ENCODE peak calls at places on chromosomes 12 and 14, in five cellular contexts. One of them, this sample, is unnamed. For H3K79me1, the result is how much of the 10 kb centered on the place peaks cover.

GRCh38 chr12:91577586-91578539 is 395.2 kb upstream of the DCN start:
- DNase-seq in neuronal stem cell: no peak
- DNase-seq in trophoblast cell: peak
- DNase-seq in H9: no peak
- DNase-seq in H1: no peak
- DNase-seq in this sample: peak

GRCh38 chr12:28699029-28699428 is 450.0 kb upstream of the FAR2 start:
- DNase-seq in H1: no peak
- DNase-seq in neuronal stem cell: no peak
- DNase-seq in trophoblast cell: no peak
- DNase-seq in H9: no peak
- DNase-seq in this sample: no peak

GRCh38 chr12:124451016-124451415 is 116.4 kb downstream of the NCOR2 start:
- DNase-seq in trophoblast cell: no peak
- DNase-seq in H1: no peak
- DNase-seq in neuronal stem cell: no peak
- DNase-seq in H9: no peak
- DNase-seq in this sample: no peak

GRCh38 chr12:92141585-92142244 is 3.9 kb downstream of the BTG1 start:
- DNase-seq in trophoblast cell: no peak
- DNase-seq in H1: no peak
- DNase-seq in neuronal stem cell: no peak
- DNase-seq in H9: no peak
- DNase-seq in this sample: peak

GRCh38 chr12:106814649-106815048 is 40.2 kb downstream of the RIC8B start:
- DNase-seq in H9: no peak
- DNase-seq in H1: no peak
- DNase-seq in neuronal stem cell: no peak
- DNase-seq in trophoblast cell: no peak
- DNase-seq in this sample: peak

GRCh38 chr14:32991706-32992105 is 53.0 kb downstream of the NPAS3 start:
- DNase-seq in neuronal stem cell: no peak
- DNase-seq in H9: no peak
- DNase-seq in trophoblast cell: no peak
- DNase-seq in H1: no peak
- DNase-seq in this sample: no peak

GRCh38 chr12:51932218-51933076 is 19.1 kb upstream of the ACVR1B start:
- DNase-seq in trophoblast cell: no peak
- DNase-seq in neuronal stem cell: no peak
- DNase-seq in H9: no peak
- DNase-seq in H1: no peak
- DNase-seq in this sample: no peak

GRCh38 chr14:23124337-23124954 is 5.4 kb upstream of the CEBPE start:
- DNase-seq in H9: no peak
- DNase-seq in H1: no peak
- DNase-seq in trophoblast cell: no peak
- DNase-seq in neuronal stem cell: no peak
- DNase-seq in this sample: no peak

GRCh38 chr14:94173471-94173884 is 644 bp upstream of the PPP4R4 start:
- DNase-seq in neuronal stem cell: no peak
- DNase-seq in H1: no peak
- DNase-seq in H9: no peak
- DNase-seq in trophoblast cell: peak
- DNase-seq in this sample: peak

GRCh38 chr14:85165091-85165490 is 364.9 kb upstream of the FLRT2 start:
- DNase-seq in trophoblast cell: no peak
- DNase-seq in H9: no peak
- DNase-seq in H1: no peak
- DNase-seq in neuronal stem cell: no peak
- DNase-seq in this sample: no peak

GRCh38 chr12:32390572-32391219 is 8.7 kb upstream of the FGD4 start:
- DNase-seq in H9: no peak
- DNase-seq in neuronal stem cell: no peak
- DNase-seq in H1: no peak
- DNase-seq in trophoblast cell: no peak
- DNase-seq in this sample: no peak

GRCh38 chr14:22918809-22919600 is at the start of gene RBM23:
- DNase-seq in H9: peak
- DNase-seq in H1: peak
- DNase-seq in neuronal stem cell: peak
- DNase-seq in trophoblast cell: peak
- DNase-seq in this sample: peak

GRCh38 chr12:29066061-29066588 is 83.0 kb upstream of the FAR2 start:
- DNase-seq in neuronal stem cell: peak
- DNase-seq in H1: no peak
- DNase-seq in H9: no peak
- DNase-seq in trophoblast cell: peak
- DNase-seq in this sample: peak

GRCh38 chr12:57708296-57708695 is 14.4 kb downstream of the OS9 start:
- DNase-seq in neuronal stem cell: no peak
- DNase-seq in trophoblast cell: peak
- DNase-seq in H1: no peak
- DNase-seq in H9: no peak
- DNase-seq in this sample: no peak

GRCh38 chr12:57552692-57553321 is 3.0 kb downstream of the KIF5A start:
- DNase-seq in H9: no peak
- DNase-seq in H1: no peak
- DNase-seq in neuronal stem cell: no peak
- DNase-seq in trophoblast cell: no peak
- DNase-seq in this sample: peak

GRCh38 chr14:60008042-60008441 is 83.7 kb upstream of the PCNX4 start:
- DNase-seq in H9: no peak
- DNase-seq in H1: no peak
- DNase-seq in neuronal stem cell: no peak
- DNase-seq in trophoblast cell: no peak
- DNase-seq in this sample: no peak

GRCh38 chr12:89870413-89871184 is 162.0 kb upstream of the ATP2B1 start:
- DNase-seq in neuronal stem cell: no peak
- DNase-seq in H1: no peak
- DNase-seq in trophoblast cell: no peak
- DNase-seq in H9: no peak
- DNase-seq in this sample: no peak

GRCh38 chr12:28191018-28191595 is 851 bp downstream of the CCDC91 start:
- DNase-seq in H1: no peak
- DNase-seq in neuronal stem cell: no peak
- DNase-seq in trophoblast cell: peak
- DNase-seq in H9: no peak
- DNase-seq in this sample: no peak

GRCh38 chr12:103930787-103931536 is 752 bp downstream of the HSP90B1 start:
- DNase-seq in trophoblast cell: peak
- DNase-seq in H9: peak
- DNase-seq in neuronal stem cell: peak
- DNase-seq in H1: no peak
- DNase-seq in this sample: no peak

GRCh38 chr12:116397148-116397547 is 119.7 kb upstream of the MED13L start:
- DNase-seq in neuronal stem cell: no peak
- DNase-seq in trophoblast cell: peak
- DNase-seq in H9: no peak
- DNase-seq in H1: no peak
- DNase-seq in this sample: peak

GRCh38 chr12:130933269-130933995 is 20.3 kb upstream of the ADGRD1 start:
- DNase-seq in trophoblast cell: peak
- DNase-seq in neuronal stem cell: no peak
- DNase-seq in H1: no peak
- DNase-seq in H9: no peak
- DNase-seq in this sample: no peak

GRCh38 chr12:93572712-93573551 is 457 bp downstream of the SOCS2 start:
- DNase-seq in neuronal stem cell: peak
- DNase-seq in trophoblast cell: peak
- DNase-seq in H1: no peak
- DNase-seq in H9: peak
- DNase-seq in this sample: peak

GRCh38 chr12:19003987-19004619 is 125.4 kb upstream of the PLEKHA5 start:
- DNase-seq in H1: peak
- DNase-seq in H9: peak
- DNase-seq in trophoblast cell: no peak
- DNase-seq in neuronal stem cell: peak
- DNase-seq in this sample: no peak

GRCh38 chr14:34064349-34064748 is 113.5 kb upstream of the EGLN3 start:
- DNase-seq in H1: no peak
- DNase-seq in neuronal stem cell: no peak
- DNase-seq in H9: no peak
- DNase-seq in trophoblast cell: peak
- DNase-seq in this sample: no peak

GRCh38 chr14:84969501-84969900 is 560.4 kb upstream of the FLRT2 start:
- DNase-seq in trophoblast cell: no peak
- DNase-seq in H9: no peak
- DNase-seq in H1: no peak
- DNase-seq in neuronal stem cell: no peak
- DNase-seq in this sample: peak

GRCh38 chr14:99741227-99741976 is 51.8 kb upstream of the EML1 start:
- DNase-seq in H1: no peak
- DNase-seq in H9: no peak
- DNase-seq in neuronal stem cell: no peak
- DNase-seq in trophoblast cell: no peak
- DNase-seq in this sample: no peak

GRCh38 chr14:24806061-24806678 is 172.2 kb upstream of the GZMB start:
- DNase-seq in neuronal stem cell: peak
- DNase-seq in H1: peak
- DNase-seq in H9: peak
- DNase-seq in trophoblast cell: peak
- DNase-seq in this sample: peak

GRCh38 chr12:113096675-113097461 is 38.7 kb downstream of the RASAL1 start:
- DNase-seq in neuronal stem cell: no peak
- DNase-seq in H9: no peak
- DNase-seq in H1: no peak
- DNase-seq in trophoblast cell: no peak
- DNase-seq in this sample: no peak

GRCh38 chr14:93269341-93270068 is 62.4 kb downstream of the UBR7 start:
- DNase-seq in H1: no peak
- DNase-seq in H9: no peak
- DNase-seq in trophoblast cell: peak
- DNase-seq in neuronal stem cell: no peak
- DNase-seq in this sample: peak

GRCh38 chr14:54697806-54698205 is 130.9 kb downstream of the SAMD4A start:
- DNase-seq in neuronal stem cell: no peak
- DNase-seq in trophoblast cell: no peak
- DNase-seq in H9: no peak
- DNase-seq in H1: no peak
- DNase-seq in this sample: no peak

GRCh38 chr14:54700717-54701116 is 133.8 kb downstream of the SAMD4A start:
- DNase-seq in H1: no peak
- DNase-seq in neuronal stem cell: no peak
- DNase-seq in H9: no peak
- DNase-seq in trophoblast cell: no peak
- DNase-seq in this sample: no peak

GRCh38 chr14:54699087-54699530 is 132.2 kb downstream of the SAMD4A start:
- DNase-seq in H9: peak
- DNase-seq in neuronal stem cell: no peak
- DNase-seq in trophoblast cell: no peak
- DNase-seq in H1: no peak
- DNase-seq in this sample: peak

GRCh38 chr14:54698501-54698900 is 131.6 kb downstream of the SAMD4A start:
- DNase-seq in H1: no peak
- DNase-seq in neuronal stem cell: no peak
- DNase-seq in H9: no peak
- DNase-seq in trophoblast cell: no peak
- DNase-seq in this sample: no peak

DNA sequence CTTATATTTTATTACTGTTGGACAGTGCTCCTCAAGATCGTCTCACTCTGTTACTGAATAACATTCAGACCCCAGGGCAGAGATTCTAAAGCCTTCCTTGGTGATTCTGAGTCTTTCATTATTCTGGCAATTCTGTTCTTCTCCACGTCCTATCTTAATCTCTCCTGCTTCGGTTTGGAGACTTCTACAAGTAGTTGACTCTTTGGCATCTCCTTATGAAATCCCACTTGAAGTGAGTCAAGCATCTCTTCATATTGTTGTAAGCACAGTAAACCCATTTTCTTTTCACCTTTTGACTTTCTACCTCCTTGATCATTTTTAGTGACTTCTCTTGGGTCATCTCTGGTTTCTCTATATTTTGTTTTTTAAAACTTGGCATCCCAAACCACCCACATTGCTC is 132.8 kb downstream of the SAMD4A start:
- DNase-seq in neuronal stem cell: no peak
- DNase-seq in H1: no peak
- DNase-seq in trophoblast cell: no peak
- DNase-seq in H9: no peak
- DNase-seq in this sample: no peak
- H3K79me1 ChIP-seq in neuronal stem cell: under half
- H3K79me1 ChIP-seq in H1: under half
- H3K79me1 ChIP-seq in trophoblast cell: under half
- H3K79me1 ChIP-seq in H9: under half
- H3K79me1 ChIP-seq in this sample: under half

DNA sequence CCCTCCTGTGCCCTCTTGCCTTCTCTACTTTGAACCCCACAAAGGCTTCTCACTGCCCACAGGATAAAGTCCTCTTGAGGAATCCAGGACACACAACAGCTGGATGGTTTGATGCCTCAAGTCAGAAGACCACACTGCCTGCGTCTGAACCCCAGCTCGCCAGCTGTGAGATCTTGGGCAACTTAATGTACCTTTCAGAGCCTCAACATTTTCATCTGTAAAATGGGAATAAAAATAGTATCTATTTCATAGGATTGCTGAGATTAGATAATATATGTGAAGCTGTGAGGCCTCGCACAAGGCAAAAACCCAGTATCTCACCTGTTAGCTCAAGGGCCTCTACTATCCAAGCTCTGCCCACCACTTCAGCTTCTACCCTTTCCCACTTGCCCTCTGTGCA is 2.3 kb downstream of the CINP start:
- DNase-seq in H9: no peak
- DNase-seq in H1: no peak
- DNase-seq in trophoblast cell: no peak
- DNase-seq in neuronal stem cell: no peak
- DNase-seq in this sample: no peak
- H2BK12ac ChIP-seq in H9: no peak
- H2BK12ac ChIP-seq in H1: no peak
- H2BK12ac ChIP-seq in trophoblast cell: no peak
- H2BK12ac ChIP-seq in neuronal stem cell: no peak
- H2BK12ac ChIP-seq in this sample: no peak

GRCh38 chr14:102363182-102363952 is 626 bp downstream of the TECPR2 start:
- DNase-seq in trophoblast cell: peak
- DNase-seq in H9: no peak
- DNase-seq in neuronal stem cell: peak
- DNase-seq in H1: no peak
- DNase-seq in this sample: peak
- H3K79me1 ChIP-seq in trophoblast cell: under half
- H3K79me1 ChIP-seq in H9: under half
- H3K79me1 ChIP-seq in neuronal stem cell: under half
- H3K79me1 ChIP-seq in H1: under half
- H3K79me1 ChIP-seq in this sample: under half

DNA sequence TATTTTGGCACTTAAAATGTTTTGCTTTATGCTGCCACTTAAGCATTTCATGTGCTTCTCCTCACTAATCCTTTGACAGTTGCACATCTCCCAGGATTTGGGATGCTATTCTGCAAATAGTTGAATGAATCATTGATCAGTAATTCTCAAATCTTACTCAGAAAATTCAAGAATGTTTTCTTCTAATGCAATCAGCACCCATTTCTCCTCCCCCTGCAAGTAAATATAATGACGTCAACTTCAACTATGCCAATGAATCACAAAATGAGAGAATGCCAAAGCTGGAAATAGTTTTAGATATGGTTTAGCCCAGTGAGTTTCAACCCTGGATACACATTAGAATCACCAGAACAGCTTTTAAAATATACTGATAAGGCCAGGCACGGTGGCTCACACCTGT is 2.1 kb upstream of the BLOC1S1 start:
- DNase-seq in trophoblast cell: peak
- DNase-seq in H1: no peak
- DNase-seq in neuronal stem cell: no peak
- DNase-seq in H9: no peak
- DNase-seq in this sample: no peak
- H2BK12ac ChIP-seq in trophoblast cell: no peak
- H2BK12ac ChIP-seq in H1: no peak
- H2BK12ac ChIP-seq in neuronal stem cell: no peak
- H2BK12ac ChIP-seq in H9: no peak
- H2BK12ac ChIP-seq in this sample: no peak